ENCODE peak calls at places on chromosomes 5 and 9, in nine cellular contexts. O is SJSA1; K is stomach; V is PC-3; L is IMR-90; D is PC-9; U is pancreas; B is CD4-positive, CD25-positive, alpha-beta regulatory T cell; A is SJCRH30. Z is an unnamed sample. For H3K9me3 and H3K27me3, the result is how much of the 10 kb centered on the place peaks cover.

GRCh38 chr5:76180817-76181805 is 97.9 kb downstream of the SV2C start:
- DNase-seq in O (no peak), K (no peak), V (no peak), L (no peak), D (no peak), U (no peak), B (no peak), A (no peak), Z (no peak)

GRCh38 chr5:81794246-81794645 is 43.3 kb upstream of the SSBP2 start:
- DNase-seq in O (no peak), K (no peak), V (no peak), L (peak), D (no peak), U (no peak), B (no peak), A (no peak), Z (no peak)

GRCh38 chr5:107580902-107581823 is 89.6 kb downstream of the EFNA5 start:
- DNase-seq in O (no peak), K (no peak), V (no peak), L (no peak), D (no peak), U (no peak), B (no peak), A (peak), Z (no peak)

GRCh38 chr5:112183103-112183634 is 235.9 kb downstream of the EPB41L4A start:
- DNase-seq in O (no peak), K (no peak), V (peak), L (no peak), D (peak), U (peak), B (no peak), A (no peak), Z (no peak)

GRCh38 chr9:37971107-37971459 is 67.2 kb upstream of the SLC25A51 start:
- DNase-seq in O (no peak), K (no peak), V (peak), L (peak), D (no peak), U (no peak), B (no peak), A (no peak), Z (no peak)

GRCh38 chr5:98402130-98402529 is 371.3 kb upstream of the RGMB start:
- DNase-seq in O (no peak), K (no peak), V (peak), L (no peak), D (no peak), U (no peak), B (no peak), A (no peak), Z (no peak)

GRCh38 chr5:111930905-111931461 is 174.0 kb upstream of the NREP start:
- DNase-seq in O (no peak), K (no peak), V (peak), L (peak), D (no peak), U (no peak), B (no peak), A (no peak), Z (peak)

GRCh38 chr5:136082390-136083193 is 50.1 kb upstream of the SMAD5 start:
- DNase-seq in O (peak), K (peak), V (peak), L (peak), D (peak), U (peak), B (peak), A (peak), Z (peak)

GRCh38 chr9:6054280-6055099 is 39.1 kb upstream of the RANBP6 start:
- DNase-seq in O (peak), K (peak), V (peak), L (peak), D (peak), U (peak), B (peak), A (peak), Z (peak)

GRCh38 chr5:124725622-124726258 is 20.7 kb downstream of the ZNF608 start:
- DNase-seq in O (no peak), K (no peak), V (no peak), L (no peak), D (no peak), U (no peak), B (no peak), A (no peak), Z (no peak)

GRCh38 chr5:132655821-132656773 is 1.9 kb upstream of the IL13 start:
- DNase-seq in O (no peak), K (peak), V (no peak), L (no peak), D (no peak), U (no peak), B (no peak), A (no peak), Z (no peak)

GRCh38 chr5:90529234-90529938 is at the start of gene LYSMD3:
- DNase-seq in O (peak), K (peak), V (peak), L (peak), D (peak), U (peak), B (peak), A (peak), Z (peak)

GRCh38 chr5:15757103-15757502 is 257.1 kb downstream of the FBXL7 start:
- DNase-seq in O (no peak), K (no peak), V (no peak), L (peak), D (no peak), U (no peak), B (no peak), A (no peak), Z (no peak)

GRCh38 chr9:128550226-128550625 is 2.2 kb upstream of the SPTAN1 start:
- DNase-seq in O (no peak), K (no peak), V (no peak), L (no peak), D (no peak), U (no peak), B (no peak), A (no peak), Z (no peak)

GRCh38 chr9:472676-473075 is 258.0 kb downstream of the DOCK8 start:
- DNase-seq in O (no peak), K (no peak), V (peak), L (no peak), D (no peak), U (no peak), B (no peak), A (no peak), Z (no peak)

GRCh38 chr9:470795-471194 is 256.1 kb downstream of the DOCK8 start:
- DNase-seq in O (no peak), K (no peak), V (peak), L (no peak), D (no peak), U (no peak), B (no peak), A (no peak), Z (no peak)

GRCh38 chr9:470041-470781 is 255.5 kb downstream of the DOCK8 start:
- DNase-seq in O (peak), K (peak), V (peak), L (peak), D (peak), U (peak), B (peak), A (peak), Z (peak)

GRCh38 chr9:469672-470040 is 255.0 kb downstream of the DOCK8 start:
- DNase-seq in O (no peak), K (peak), V (no peak), L (no peak), D (no peak), U (peak), B (peak), A (no peak), Z (no peak)

GRCh38 chr9:471320-471719 is 256.7 kb downstream of the DOCK8 start:
- DNase-seq in O (no peak), K (no peak), V (peak), L (no peak), D (no peak), U (no peak), B (no peak), A (no peak), Z (no peak)
- H3K4me3 ChIP-seq in O (no peak), K (peak), V (no peak), L (no peak), D (peak), U (no peak), B (no peak), A (no peak), Z (no peak)

GRCh38 chr5:2864515-2864914 is 113.0 kb upstream of the IRX2 start:
- DNase-seq in O (peak), K (no peak), V (no peak), L (no peak), D (no peak), U (no peak), B (no peak), A (peak), Z (no peak)

GRCh38 chr5:2863675-2864433 is 112.4 kb upstream of the IRX2 start:
- DNase-seq in O (peak), K (no peak), V (no peak), L (no peak), D (no peak), U (no peak), B (no peak), A (no peak), Z (no peak)

GRCh38 chr5:2861605-2862004 is 110.1 kb upstream of the IRX2 start:
- DNase-seq in O (no peak), K (no peak), V (no peak), L (no peak), D (no peak), U (no peak), B (no peak), A (no peak), Z (peak)

GRCh38 chr5:2865856-2866546 is 114.5 kb upstream of the IRX2 start:
- DNase-seq in O (peak), K (no peak), V (no peak), L (no peak), D (no peak), U (no peak), B (no peak), A (no peak), Z (no peak)

GRCh38 chr5:2863133-2863532 is 111.7 kb upstream of the IRX2 start:
- DNase-seq in O (no peak), K (no peak), V (no peak), L (no peak), D (no peak), U (no peak), B (no peak), A (no peak), Z (no peak)
- H3K9me3 ChIP-seq in O (under half), K (under half), V (under half), L (under half), D (under half), U (under half), B (under half), A (under half), Z (under half)

DNA sequence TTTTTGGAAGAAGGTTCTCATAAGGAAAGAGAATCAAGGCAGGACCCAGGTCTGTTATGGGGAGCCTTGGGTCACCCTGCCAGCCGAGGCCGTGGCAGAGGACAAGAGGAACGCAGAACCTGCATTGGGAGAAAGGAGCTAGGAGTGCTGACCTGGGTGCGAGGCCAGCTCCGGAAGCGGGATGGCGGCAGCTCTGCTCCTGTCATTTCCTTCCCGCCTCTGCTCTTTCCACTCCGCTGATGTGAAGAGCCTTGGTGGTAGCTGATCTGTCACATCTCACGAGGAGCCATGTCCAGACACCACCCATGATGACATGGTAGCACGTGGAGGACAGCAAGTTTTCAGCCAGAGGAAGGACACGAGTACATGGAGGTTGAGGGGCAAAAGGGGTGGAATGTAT is 109.5 kb upstream of the COL5A1 start:
- DNase-seq in O (no peak), K (no peak), V (no peak), L (no peak), D (no peak), U (no peak), B (no peak), A (no peak), Z (no peak)
- H3K27me3 ChIP-seq in O (under half), K (under half), V (under half), L (under half), D (half or more), U (under half), B (under half), A (under half), Z (under half)

GRCh38 chr5:12659675-12660074 is 755.4 kb upstream of the CTNND2 start:
- DNase-seq in O (no peak), K (no peak), V (no peak), L (no peak), D (no peak), U (no peak), B (no peak), A (no peak), Z (no peak)

GRCh38 chr5:12661617-12662370 is 757.5 kb upstream of the CTNND2 start:
- DNase-seq in O (no peak), K (no peak), V (no peak), L (no peak), D (no peak), U (no peak), B (no peak), A (no peak), Z (no peak)

GRCh38 chr5:12658871-12659446 is 754.7 kb upstream of the CTNND2 start:
- DNase-seq in O (no peak), K (no peak), V (no peak), L (no peak), D (no peak), U (no peak), B (no peak), A (no peak), Z (no peak)

GRCh38 chr5:12668564-12668963 is 764.3 kb upstream of the CTNND2 start:
- DNase-seq in O (no peak), K (no peak), V (no peak), L (no peak), D (no peak), U (no peak), B (no peak), A (no peak), Z (no peak)

GRCh38 chr5:12662545-12663314 is 758.5 kb upstream of the CTNND2 start:
- DNase-seq in O (no peak), K (no peak), V (no peak), L (no peak), D (no peak), U (no peak), B (no peak), A (no peak), Z (no peak)
- H3K4me3 ChIP-seq in O (no peak), K (no peak), V (no peak), L (no peak), D (no peak), U (no peak), B (no peak), A (no peak), Z (no peak)

GRCh38 chr5:158313739-158314464 is 455.0 kb upstream of the CLINT1 start:
- DNase-seq in O (no peak), K (no peak), V (no peak), L (no peak), D (no peak), U (no peak), B (no peak), A (no peak), Z (no peak)

GRCh38 chr5:158320934-158321333 is 462.0 kb upstream of the CLINT1 start:
- DNase-seq in O (no peak), K (no peak), V (no peak), L (no peak), D (no peak), U (no peak), B (no peak), A (no peak), Z (no peak)

GRCh38 chr5:158320178-158320674 is 461.3 kb upstream of the CLINT1 start:
- DNase-seq in O (no peak), K (no peak), V (no peak), L (no peak), D (no peak), U (no peak), B (no peak), A (peak), Z (no peak)

GRCh38 chr5:158313027-158313738 is 454.2 kb upstream of the CLINT1 start:
- DNase-seq in O (no peak), K (no peak), V (no peak), L (no peak), D (no peak), U (no peak), B (no peak), A (no peak), Z (no peak)

DNA sequence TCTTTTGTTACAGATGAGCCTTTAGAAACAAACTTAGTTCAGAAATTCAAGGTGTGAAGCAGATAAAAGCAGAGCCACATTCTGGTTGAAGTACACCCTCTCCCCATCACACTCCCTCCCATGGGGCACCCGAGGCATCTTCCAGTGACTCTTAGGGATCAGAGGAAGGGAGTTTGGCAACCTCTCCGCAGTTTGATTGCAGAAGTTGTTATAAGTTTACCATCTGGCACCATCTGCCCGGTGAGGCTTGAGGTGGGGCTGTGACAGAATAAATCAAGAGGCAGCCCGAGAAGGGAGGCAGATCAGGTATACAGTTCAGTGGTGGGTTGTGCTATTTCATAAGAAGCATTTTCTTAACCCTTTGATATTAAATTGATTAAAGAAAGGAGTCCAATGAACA is 458.6 kb upstream of the CLINT1 start:
- DNase-seq in O (no peak), K (no peak), V (no peak), L (no peak), D (no peak), U (no peak), B (no peak), A (no peak), Z (no peak)
- H3K9me3 ChIP-seq in O (under half), K (under half), V (under half), L (under half), D (under half), U (under half), B (under half), A (under half), Z (under half)

GRCh38 chr5:140051950-140052349 is 8.9 kb upstream of the NRG2 start:
- DNase-seq in O (no peak), K (no peak), V (no peak), L (no peak), D (no peak), U (no peak), B (no peak), A (no peak), Z (no peak)
- H3K27me3 ChIP-seq in O (under half), K (under half), V (under half), L (under half), D (under half), U (under half), B (under half), A (under half), Z (under half)